ENCODE peak calls at places on chromosomes 5 and 9, in nine cellular contexts. One of them, this sample, is unnamed.

GRCh38 chr5:83101514-83101913 is 24.2 kb downstream of the XRCC4 start:
- DNase-seq in heart left ventricle: no peak
- DNase-seq in fibroblast of pulmonary artery: no peak
- DNase-seq in fibroblast of mammary gland: no peak
- DNase-seq in upper lobe of right lung: no peak
- DNase-seq in psoas muscle: no peak
- DNase-seq in uterus: no peak
- DNase-seq in choroid plexus epithelial cell: no peak
- DNase-seq in AG09309: no peak
- DNase-seq in this sample: no peak

GRCh38 chr5:147756566-147756965 is 26.0 kb downstream of the JAKMIP2 start:
- DNase-seq in AG09309: no peak
- DNase-seq in uterus: no peak
- DNase-seq in choroid plexus epithelial cell: no peak
- DNase-seq in upper lobe of right lung: no peak
- DNase-seq in psoas muscle: no peak
- DNase-seq in fibroblast of mammary gland: no peak
- DNase-seq in heart left ventricle: no peak
- DNase-seq in fibroblast of pulmonary artery: no peak
- DNase-seq in this sample: no peak

GRCh38 chr5:37836173-37837100 is 3.4 kb downstream of the GDNF start:
- DNase-seq in uterus: no peak
- DNase-seq in choroid plexus epithelial cell: peak
- DNase-seq in heart left ventricle: no peak
- DNase-seq in fibroblast of pulmonary artery: peak
- DNase-seq in fibroblast of mammary gland: peak
- DNase-seq in psoas muscle: no peak
- DNase-seq in upper lobe of right lung: no peak
- DNase-seq in AG09309: no peak
- DNase-seq in this sample: peak

GRCh38 chr5:81779125-81779934 is 28.4 kb upstream of the SSBP2 start:
- DNase-seq in heart left ventricle: peak
- DNase-seq in AG09309: no peak
- DNase-seq in uterus: peak
- DNase-seq in upper lobe of right lung: peak
- DNase-seq in fibroblast of mammary gland: peak
- DNase-seq in choroid plexus epithelial cell: peak
- DNase-seq in fibroblast of pulmonary artery: peak
- DNase-seq in psoas muscle: peak
- DNase-seq in this sample: peak

GRCh38 chr5:177188775-177189174 is 55.2 kb downstream of the NSD1 start:
- DNase-seq in psoas muscle: no peak
- DNase-seq in choroid plexus epithelial cell: peak
- DNase-seq in fibroblast of mammary gland: no peak
- DNase-seq in uterus: no peak
- DNase-seq in heart left ventricle: no peak
- DNase-seq in AG09309: no peak
- DNase-seq in fibroblast of pulmonary artery: no peak
- DNase-seq in upper lobe of right lung: no peak
- DNase-seq in this sample: no peak

GRCh38 chr9:83384214-83384613 is 154.0 kb downstream of the FRMD3 start:
- DNase-seq in uterus: no peak
- DNase-seq in upper lobe of right lung: no peak
- DNase-seq in heart left ventricle: no peak
- DNase-seq in choroid plexus epithelial cell: no peak
- DNase-seq in psoas muscle: no peak
- DNase-seq in fibroblast of pulmonary artery: no peak
- DNase-seq in AG09309: no peak
- DNase-seq in fibroblast of mammary gland: no peak
- DNase-seq in this sample: no peak

GRCh38 chr5:16609412-16609811 is 7.4 kb downstream of the RETREG1 start:
- DNase-seq in AG09309: no peak
- DNase-seq in fibroblast of pulmonary artery: no peak
- DNase-seq in upper lobe of right lung: no peak
- DNase-seq in choroid plexus epithelial cell: no peak
- DNase-seq in heart left ventricle: no peak
- DNase-seq in psoas muscle: no peak
- DNase-seq in uterus: no peak
- DNase-seq in fibroblast of mammary gland: no peak
- DNase-seq in this sample: no peak

GRCh38 chr9:74672237-74672636 is 175.1 kb downstream of the RORB start:
- DNase-seq in AG09309: no peak
- DNase-seq in heart left ventricle: no peak
- DNase-seq in uterus: no peak
- DNase-seq in fibroblast of pulmonary artery: no peak
- DNase-seq in fibroblast of mammary gland: no peak
- DNase-seq in psoas muscle: no peak
- DNase-seq in choroid plexus epithelial cell: no peak
- DNase-seq in upper lobe of right lung: no peak
- DNase-seq in this sample: no peak

GRCh38 chr9:11928871-11929321 is 764.3 kb upstream of the TYRP1 start:
- DNase-seq in upper lobe of right lung: peak
- DNase-seq in heart left ventricle: no peak
- DNase-seq in fibroblast of mammary gland: no peak
- DNase-seq in psoas muscle: no peak
- DNase-seq in fibroblast of pulmonary artery: no peak
- DNase-seq in AG09309: no peak
- DNase-seq in uterus: no peak
- DNase-seq in choroid plexus epithelial cell: no peak
- DNase-seq in this sample: no peak

GRCh38 chr9:17470015-17470414 is 108.9 kb upstream of the SH3GL2 start:
- DNase-seq in psoas muscle: no peak
- DNase-seq in fibroblast of pulmonary artery: no peak
- DNase-seq in upper lobe of right lung: no peak
- DNase-seq in uterus: no peak
- DNase-seq in AG09309: no peak
- DNase-seq in choroid plexus epithelial cell: no peak
- DNase-seq in fibroblast of mammary gland: no peak
- DNase-seq in heart left ventricle: no peak
- DNase-seq in this sample: no peak

GRCh38 chr5:157216395-157217142 is 35.9 kb downstream of the ITK start:
- DNase-seq in fibroblast of pulmonary artery: no peak
- DNase-seq in uterus: no peak
- DNase-seq in choroid plexus epithelial cell: no peak
- DNase-seq in fibroblast of mammary gland: no peak
- DNase-seq in heart left ventricle: no peak
- DNase-seq in psoas muscle: no peak
- DNase-seq in upper lobe of right lung: no peak
- DNase-seq in AG09309: no peak
- DNase-seq in this sample: no peak

GRCh38 chr5:219492-219891 is 1.4 kb downstream of the SDHA start:
- DNase-seq in choroid plexus epithelial cell: peak
- DNase-seq in fibroblast of pulmonary artery: peak
- DNase-seq in psoas muscle: no peak
- DNase-seq in upper lobe of right lung: no peak
- DNase-seq in AG09309: no peak
- DNase-seq in fibroblast of mammary gland: peak
- DNase-seq in heart left ventricle: no peak
- DNase-seq in uterus: no peak
- DNase-seq in this sample: peak

DNA sequence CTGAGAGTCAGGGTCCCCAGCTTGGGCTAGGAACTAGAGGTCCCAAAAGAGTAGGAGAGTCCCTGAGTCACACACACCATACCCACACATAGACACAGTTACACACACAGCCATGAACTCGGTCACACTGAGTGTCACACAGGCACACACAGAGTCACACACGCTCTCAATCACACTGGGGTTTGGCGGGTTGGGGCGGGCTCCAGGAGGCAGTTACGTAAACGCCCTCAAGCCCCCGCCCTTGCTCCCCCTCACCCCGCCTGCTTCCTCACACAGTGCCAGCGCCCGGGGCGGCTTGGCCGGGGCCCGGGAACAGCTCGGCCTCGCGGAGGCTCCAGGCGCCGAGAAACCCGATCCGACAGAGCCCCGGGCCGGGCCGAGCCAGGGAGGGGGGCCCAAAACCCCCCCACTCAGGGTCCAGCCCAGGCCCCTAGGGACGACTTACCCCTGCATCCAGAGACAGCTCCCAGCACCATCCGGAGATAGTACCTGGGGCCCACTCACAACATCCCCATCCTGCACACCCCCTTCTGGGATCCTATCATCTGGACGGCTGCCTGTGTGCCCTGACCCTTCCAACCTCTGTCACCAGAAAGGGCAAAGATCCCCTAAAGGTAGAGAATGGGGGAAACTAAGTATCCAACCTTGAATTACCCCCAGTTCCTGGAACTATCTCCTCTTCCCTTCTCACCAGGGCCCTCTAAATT is 3.5 kb upstream of the CNTFR start:
- DNase-seq in AG09309: no peak
- DNase-seq in choroid plexus epithelial cell: no peak
- DNase-seq in fibroblast of pulmonary artery: no peak
- DNase-seq in psoas muscle: peak
- DNase-seq in uterus: peak
- DNase-seq in upper lobe of right lung: peak
- DNase-seq in heart left ventricle: peak
- DNase-seq in fibroblast of mammary gland: no peak
- DNase-seq in this sample: no peak
- H3K4me3 ChIP-seq in AG09309: no peak
- H3K4me3 ChIP-seq in choroid plexus epithelial cell: no peak
- H3K4me3 ChIP-seq in fibroblast of pulmonary artery: no peak
- H3K4me3 ChIP-seq in psoas muscle: peak
- H3K4me3 ChIP-seq in uterus: no peak
- H3K4me3 ChIP-seq in upper lobe of right lung: no peak
- H3K4me3 ChIP-seq in heart left ventricle: no peak
- H3K4me3 ChIP-seq in fibroblast of mammary gland: no peak
- H3K4me3 ChIP-seq in this sample: no peak

GRCh38 chr5:51347157-51347556 is 36.1 kb upstream of the ISL1 start:
- DNase-seq in psoas muscle: no peak
- DNase-seq in fibroblast of mammary gland: no peak
- DNase-seq in fibroblast of pulmonary artery: no peak
- DNase-seq in AG09309: no peak
- DNase-seq in heart left ventricle: no peak
- DNase-seq in choroid plexus epithelial cell: no peak
- DNase-seq in upper lobe of right lung: no peak
- DNase-seq in uterus: no peak
- DNase-seq in this sample: no peak

GRCh38 chr5:51345106-51345505 is 38.1 kb upstream of the ISL1 start:
- DNase-seq in choroid plexus epithelial cell: no peak
- DNase-seq in uterus: no peak
- DNase-seq in fibroblast of mammary gland: no peak
- DNase-seq in fibroblast of pulmonary artery: peak
- DNase-seq in heart left ventricle: no peak
- DNase-seq in psoas muscle: no peak
- DNase-seq in upper lobe of right lung: no peak
- DNase-seq in AG09309: no peak
- DNase-seq in this sample: peak

GRCh38 chr5:51347704-51348103 is 35.5 kb upstream of the ISL1 start:
- DNase-seq in AG09309: no peak
- DNase-seq in fibroblast of mammary gland: no peak
- DNase-seq in upper lobe of right lung: no peak
- DNase-seq in fibroblast of pulmonary artery: no peak
- DNase-seq in uterus: no peak
- DNase-seq in choroid plexus epithelial cell: no peak
- DNase-seq in psoas muscle: no peak
- DNase-seq in heart left ventricle: no peak
- DNase-seq in this sample: no peak
- TF ChIP-seq CTCF in AG09309: no peak
- TF ChIP-seq CTCF in fibroblast of mammary gland: no peak
- TF ChIP-seq CTCF in upper lobe of right lung: no peak
- TF ChIP-seq CTCF in fibroblast of pulmonary artery: no peak
- TF ChIP-seq CTCF in uterus: no peak
- TF ChIP-seq CTCF in choroid plexus epithelial cell: no peak
- TF ChIP-seq CTCF in psoas muscle: no peak
- TF ChIP-seq CTCF in heart left ventricle: no peak
- TF ChIP-seq CTCF in this sample: no peak

GRCh38 chr9:92097997-92098482 is 17.2 kb downstream of the SPTLC1 start:
- DNase-seq in uterus: peak
- DNase-seq in fibroblast of pulmonary artery: peak
- DNase-seq in AG09309: no peak
- DNase-seq in fibroblast of mammary gland: peak
- DNase-seq in upper lobe of right lung: peak
- DNase-seq in heart left ventricle: peak
- DNase-seq in psoas muscle: peak
- DNase-seq in choroid plexus epithelial cell: peak
- DNase-seq in this sample: peak
- H3K4me3 ChIP-seq in uterus: peak
- H3K4me3 ChIP-seq in fibroblast of pulmonary artery: peak
- H3K4me3 ChIP-seq in AG09309: no peak
- H3K4me3 ChIP-seq in fibroblast of mammary gland: peak
- H3K4me3 ChIP-seq in upper lobe of right lung: peak
- H3K4me3 ChIP-seq in heart left ventricle: peak
- H3K4me3 ChIP-seq in psoas muscle: peak
- H3K4me3 ChIP-seq in choroid plexus epithelial cell: peak
- H3K4me3 ChIP-seq in this sample: no peak

GRCh38 chr5:142797420-142797819 is 27.2 kb downstream of the ARHGAP26 start:
- DNase-seq in psoas muscle: no peak
- DNase-seq in fibroblast of pulmonary artery: no peak
- DNase-seq in AG09309: no peak
- DNase-seq in fibroblast of mammary gland: no peak
- DNase-seq in choroid plexus epithelial cell: no peak
- DNase-seq in upper lobe of right lung: no peak
- DNase-seq in uterus: no peak
- DNase-seq in heart left ventricle: no peak
- DNase-seq in this sample: no peak
- TF ChIP-seq CTCF in psoas muscle: no peak
- TF ChIP-seq CTCF in fibroblast of pulmonary artery: no peak
- TF ChIP-seq CTCF in AG09309: no peak
- TF ChIP-seq CTCF in fibroblast of mammary gland: no peak
- TF ChIP-seq CTCF in choroid plexus epithelial cell: no peak
- TF ChIP-seq CTCF in upper lobe of right lung: no peak
- TF ChIP-seq CTCF in uterus: no peak
- TF ChIP-seq CTCF in heart left ventricle: no peak
- TF ChIP-seq CTCF in this sample: no peak

DNA sequence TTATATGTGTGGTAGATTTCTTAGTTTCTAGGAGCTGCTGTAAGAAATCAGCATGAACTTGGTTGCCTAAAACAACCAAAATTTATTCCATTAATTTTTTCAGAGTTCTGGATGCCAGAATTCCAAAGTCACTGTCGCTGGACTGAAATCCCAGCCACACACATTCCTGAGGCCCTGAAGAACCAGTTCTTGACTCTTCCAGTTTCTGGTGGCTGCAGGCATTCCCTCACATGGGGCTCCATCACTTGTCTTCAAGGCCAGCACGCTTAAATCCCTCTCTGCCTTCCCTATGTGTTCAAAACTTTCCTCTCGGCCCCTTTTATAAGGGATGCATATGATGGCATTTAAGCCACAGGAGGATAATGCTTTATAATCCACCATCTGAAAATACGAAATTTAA is 1237.5 kb upstream of the CDH9 start:
- DNase-seq in heart left ventricle: no peak
- DNase-seq in upper lobe of right lung: no peak
- DNase-seq in uterus: no peak
- DNase-seq in choroid plexus epithelial cell: no peak
- DNase-seq in fibroblast of pulmonary artery: no peak
- DNase-seq in AG09309: no peak
- DNase-seq in psoas muscle: no peak
- DNase-seq in fibroblast of mammary gland: no peak
- DNase-seq in this sample: no peak
- H3K4me3 ChIP-seq in heart left ventricle: no peak
- H3K4me3 ChIP-seq in upper lobe of right lung: no peak
- H3K4me3 ChIP-seq in uterus: no peak
- H3K4me3 ChIP-seq in choroid plexus epithelial cell: no peak
- H3K4me3 ChIP-seq in fibroblast of pulmonary artery: no peak
- H3K4me3 ChIP-seq in AG09309: no peak
- H3K4me3 ChIP-seq in psoas muscle: no peak
- H3K4me3 ChIP-seq in fibroblast of mammary gland: no peak
- H3K4me3 ChIP-seq in this sample: no peak